ENCODE peak calls at places on chromosomes 2 and 18, in ten cellular contexts. E is AG09319; R is kidney; J is foreskin fibroblast; V is astrocyte; G is heart left ventricle; L is psoas muscle; F is activated CD8-positive, alpha-beta T cell treated with anti-CD3 and anti-CD28 coated beads for 36 hours; N is SK-N-SH; A is OCI-LY7. S is an unnamed sample.

GRCh38 chr2:49753344-49753930 is 599.1 kb upstream of the FSHR start:
- DNase-seq in R (no peak), L (no peak), A (no peak), V (no peak), F (no peak), G (no peak), J (no peak), N (no peak), E (no peak), S (no peak)

GRCh38 chr2:216775043-216775453 is 79.7 kb upstream of the IGFBP5 start:
- DNase-seq in F (no peak), J (peak), V (peak), E (peak), L (peak), R (peak), N (peak), A (no peak), G (peak), S (no peak)

GRCh38 chr18:57518533-57518932 is 68.0 kb downstream of the FECH start:
- DNase-seq in N (no peak), R (no peak), E (no peak), J (no peak), F (no peak), L (no peak), G (no peak), V (no peak), A (no peak), S (no peak)

GRCh38 chr2:164014068-164014577 is 278.3 kb upstream of the FIGN start:
- DNase-seq in G (no peak), F (no peak), A (no peak), R (no peak), L (no peak), V (peak), J (no peak), N (no peak), E (no peak), S (no peak)

GRCh38 chr2:37529830-37530452 is 141.5 kb downstream of the CDC42EP3 start:
- DNase-seq in G (no peak), R (no peak), N (no peak), V (no peak), E (peak), J (peak), L (no peak), A (no peak), F (no peak), S (no peak)

GRCh38 chr18:6994053-6994452 is 123.5 kb downstream of the LAMA1 start:
- DNase-seq in G (no peak), V (no peak), F (no peak), L (no peak), E (no peak), N (no peak), J (peak), A (no peak), R (no peak), S (no peak)

GRCh38 chr2:43448822-43449110 is 147.1 kb downstream of the THADA start:
- DNase-seq in E (no peak), L (no peak), G (no peak), F (no peak), A (no peak), N (no peak), V (no peak), R (no peak), J (no peak), S (no peak)

GRCh38 chr2:128380061-128380889 is 61.6 kb upstream of the HS6ST1 start:
- DNase-seq in N (no peak), G (peak), F (no peak), L (no peak), E (no peak), J (no peak), R (peak), A (no peak), V (no peak), S (no peak)

GRCh38 chr2:222939208-222939846 is 78.5 kb downstream of the ACSL3 start:
- DNase-seq in G (no peak), R (no peak), E (no peak), J (peak), N (peak), A (peak), V (peak), L (no peak), F (peak), S (peak)

GRCh38 chr2:112907001-112907949 is 3.7 kb upstream of the IL37 start:
- DNase-seq in G (no peak), J (no peak), R (no peak), N (no peak), F (no peak), E (no peak), L (no peak), A (no peak), V (no peak), S (no peak)

GRCh38 chr2:112910865-112911264 is at the start of gene IL37:
- DNase-seq in R (no peak), A (no peak), V (no peak), J (no peak), F (no peak), G (no peak), E (no peak), N (no peak), L (no peak), S (no peak)

GRCh38 chr2:112912403-112912802 is 1.4 kb downstream of the IL37 start:
- DNase-seq in N (no peak), G (no peak), F (no peak), V (no peak), L (no peak), E (no peak), R (no peak), A (no peak), J (no peak), S (no peak)

GRCh38 chr2:112906276-112906675 is 4.7 kb upstream of the IL37 start:
- DNase-seq in R (no peak), G (no peak), V (no peak), F (no peak), A (no peak), N (no peak), L (no peak), J (no peak), E (no peak), S (no peak)

GRCh38 chr2:112910219-112910618 is 746 bp upstream of the IL37 start:
- DNase-seq in V (no peak), N (no peak), A (no peak), E (no peak), R (no peak), L (no peak), J (no peak), G (no peak), F (no peak), S (no peak)
- TF ChIP-seq CTCF in V (no peak), N (no peak), A (no peak), E (no peak), R (no peak), L (no peak), J (no peak), G (no peak), F (no peak), S (no peak)

GRCh38 chr2:159942149-159942548 is 120.3 kb downstream of the PLA2R1 start:
- DNase-seq in N (no peak), R (no peak), L (no peak), A (no peak), V (no peak), J (peak), G (no peak), E (no peak), F (no peak), S (no peak)

GRCh38 chr2:159936471-159936870 is 125.9 kb downstream of the PLA2R1 start:
- DNase-seq in E (no peak), A (peak), L (no peak), G (no peak), N (no peak), F (peak), V (no peak), J (no peak), R (no peak), S (no peak)

GRCh38 chr2:159938375-159938774 is 124.0 kb downstream of the PLA2R1 start:
- DNase-seq in V (no peak), G (no peak), R (no peak), J (no peak), E (no peak), L (no peak), N (no peak), A (no peak), F (no peak), S (no peak)

GRCh38 chr2:159941729-159942128 is 120.7 kb downstream of the PLA2R1 start:
- DNase-seq in A (no peak), J (no peak), R (no peak), N (no peak), G (no peak), V (no peak), F (no peak), E (no peak), L (no peak), S (no peak)

DNA sequence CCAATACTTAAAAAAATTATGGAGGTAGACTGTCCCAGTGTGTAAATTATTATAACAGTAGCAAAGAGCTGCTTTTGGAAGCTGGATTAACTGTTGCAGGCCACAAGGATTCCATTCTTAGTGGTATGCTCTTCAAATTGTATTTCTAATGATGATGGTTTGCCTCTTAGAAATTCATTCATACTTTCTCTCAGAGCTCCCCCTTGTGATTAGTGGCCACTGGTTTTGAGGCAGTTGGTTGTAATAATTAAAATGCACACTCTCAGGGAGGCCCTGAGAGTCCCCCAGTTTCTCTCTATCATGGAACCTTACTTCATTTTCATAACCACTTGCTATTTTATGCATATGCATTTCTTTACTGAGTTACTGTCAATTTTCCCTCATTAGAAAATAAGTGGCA is 122.5 kb downstream of the PLA2R1 start:
- DNase-seq in N (peak), G (no peak), V (peak), E (no peak), L (no peak), A (peak), J (peak), R (no peak), F (peak), S (peak)
- TF ChIP-seq CTCF in N (peak), G (peak), V (peak), E (peak), L (no peak), A (peak), J (peak), R (peak), F (peak), S (peak)

DNA sequence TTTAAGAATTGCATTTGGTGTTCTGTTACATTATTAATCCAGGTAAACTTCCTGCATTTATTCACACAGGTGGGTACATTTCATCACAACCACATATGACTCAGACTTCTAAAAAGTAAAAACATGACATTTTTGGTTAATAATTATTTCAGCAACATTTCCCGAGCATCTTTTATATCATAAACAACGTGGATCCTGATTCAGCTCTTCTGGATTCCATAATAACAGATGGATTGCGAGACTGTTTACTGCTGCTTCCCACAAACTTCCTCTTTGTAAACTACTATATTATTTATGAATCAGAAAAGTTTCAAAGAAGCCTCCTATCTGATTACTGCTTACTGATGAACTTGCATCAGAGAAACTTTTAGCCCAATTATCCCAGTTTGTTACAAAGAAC is 511.4 kb downstream of the PLCL1 start:
- DNase-seq in R (no peak), J (no peak), G (no peak), E (peak), L (no peak), N (no peak), F (no peak), V (no peak), A (no peak), S (no peak)
- TF ChIP-seq CTCF in R (no peak), J (no peak), G (no peak), E (no peak), L (no peak), N (no peak), F (no peak), V (no peak), A (no peak), S (no peak)

GRCh38 chr18:74604774-74605173 is 7.1 kb downstream of the ZNF407 start:
- DNase-seq in L (no peak), R (no peak), A (no peak), F (no peak), J (peak), G (no peak), V (peak), N (no peak), E (peak), S (no peak)
- TF ChIP-seq CTCF in L (no peak), R (no peak), A (no peak), F (no peak), J (no peak), G (no peak), V (no peak), N (no peak), E (no peak), S (no peak)

GRCh38 chr2:119657486-119658145 is 21.4 kb upstream of the TMEM177 start:
- DNase-seq in N (no peak), G (no peak), V (no peak), L (no peak), E (no peak), F (no peak), R (no peak), J (no peak), A (no peak), S (no peak)

GRCh38 chr2:119662297-119662696 is 16.7 kb upstream of the TMEM177 start:
- DNase-seq in V (no peak), F (no peak), L (no peak), A (no peak), J (no peak), G (no peak), E (no peak), N (no peak), R (no peak), S (no peak)

GRCh38 chr2:119659601-119660342 is 19.2 kb upstream of the TMEM177 start:
- DNase-seq in N (peak), A (peak), R (no peak), L (no peak), J (peak), G (no peak), V (no peak), F (peak), E (peak), S (no peak)

DNA sequence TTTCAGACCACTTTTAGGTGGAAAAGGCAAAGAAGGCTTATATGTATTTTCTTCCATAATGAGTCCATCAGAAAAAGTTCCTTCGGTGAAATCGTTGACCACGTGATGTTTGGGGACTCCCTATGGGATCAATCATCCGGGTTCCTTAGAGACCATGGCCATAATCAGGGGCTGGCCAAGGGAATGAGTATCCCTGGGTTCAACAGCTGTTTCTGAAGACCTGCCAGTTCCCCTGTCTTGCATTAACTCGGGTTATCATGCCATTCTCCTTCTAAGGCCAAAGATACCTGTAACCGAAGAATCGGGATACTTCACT is 18.7 kb upstream of the TMEM177 start:
- DNase-seq in J (no peak), E (no peak), L (no peak), F (no peak), R (no peak), N (no peak), V (no peak), A (no peak), G (no peak), S (no peak)
- TF ChIP-seq CTCF in J (no peak), E (no peak), L (no peak), F (peak), R (no peak), N (no peak), V (no peak), A (peak), G (no peak), S (no peak)

GRCh38 chr18:55869547-55869946 is 281.6 kb upstream of the TCF4 start:
- DNase-seq in R (no peak), L (no peak), N (no peak), E (no peak), V (no peak), F (no peak), J (no peak), A (no peak), G (no peak), S (no peak)

GRCh38 chr18:55868909-55869308 is 280.9 kb upstream of the TCF4 start:
- DNase-seq in A (no peak), R (no peak), N (no peak), V (peak), F (no peak), L (no peak), E (no peak), G (no peak), J (peak), S (no peak)

GRCh38 chr18:55875330-55875933 is 287.4 kb upstream of the TCF4 start:
- DNase-seq in N (peak), A (no peak), J (no peak), G (no peak), R (no peak), F (no peak), L (no peak), E (no peak), V (no peak), S (no peak)

GRCh38 chr18:55869965-55870585 is 282.1 kb upstream of the TCF4 start:
- DNase-seq in F (no peak), V (peak), G (no peak), J (peak), A (no peak), R (no peak), E (no peak), N (no peak), L (peak), S (no peak)
- TF ChIP-seq CTCF in F (no peak), V (no peak), G (no peak), J (no peak), A (no peak), R (no peak), E (no peak), N (no peak), L (no peak), S (no peak)